ENCODE peak calls at places on chromosome 1, in eight cellular contexts. One of them, this sample, is unnamed.
A peak's percentile ranks its signal among the peaks of the same experiment; 100 is the strongest.

GRCh38 chr1:30842698-30843354 is 65.7 kb downstream of the SDC3 start:
- DNase-seq in esophagus squamous epithelium: no peak
- DNase-seq in HL-60: no peak
- DNase-seq in heart right ventricle: no peak
- DNase-seq in breast epithelium: no peak
- DNase-seq in upper lobe of right lung: no peak
- DNase-seq in foreskin fibroblast: peak; percentile 13
- DNase-seq in left ventricle myocardium inferior: no peak
- DNase-seq in this sample: no peak

GRCh38 chr1:93081716-93082115 is 2.6 kb downstream of the MTF2 start:
- DNase-seq in esophagus squamous epithelium: no peak
- DNase-seq in HL-60: peak; percentile 35
- DNase-seq in heart right ventricle: no peak
- DNase-seq in breast epithelium: no peak
- DNase-seq in upper lobe of right lung: no peak
- DNase-seq in foreskin fibroblast: peak; percentile 84
- DNase-seq in left ventricle myocardium inferior: no peak
- DNase-seq in this sample: peak; percentile 41

GRCh38 chr1:153688736-153689328 is 10.3 kb downstream of the NPR1 start:
- DNase-seq in esophagus squamous epithelium: no peak
- DNase-seq in HL-60: no peak
- DNase-seq in heart right ventricle: no peak
- DNase-seq in breast epithelium: no peak
- DNase-seq in upper lobe of right lung: no peak
- DNase-seq in foreskin fibroblast: no peak
- DNase-seq in left ventricle myocardium inferior: no peak
- DNase-seq in this sample: no peak

GRCh38 chr1:109341944-109342925 is 35.4 kb upstream of the MYBPHL start:
- DNase-seq in esophagus squamous epithelium: no peak
- DNase-seq in HL-60: no peak
- DNase-seq in heart right ventricle: peak; percentile 36
- DNase-seq in breast epithelium: no peak
- DNase-seq in upper lobe of right lung: no peak
- DNase-seq in foreskin fibroblast: no peak
- DNase-seq in left ventricle myocardium inferior: no peak
- DNase-seq in this sample: no peak

GRCh38 chr1:210093461-210093860 is 139.1 kb upstream of the SERTAD4 start:
- DNase-seq in esophagus squamous epithelium: no peak
- DNase-seq in HL-60: no peak
- DNase-seq in heart right ventricle: no peak
- DNase-seq in breast epithelium: no peak
- DNase-seq in upper lobe of right lung: no peak
- DNase-seq in foreskin fibroblast: no peak
- DNase-seq in left ventricle myocardium inferior: no peak
- DNase-seq in this sample: no peak

GRCh38 chr1:245183429-245183828 is 28.6 kb downstream of the KIF26B start:
- DNase-seq in esophagus squamous epithelium: no peak
- DNase-seq in HL-60: no peak
- DNase-seq in heart right ventricle: no peak
- DNase-seq in breast epithelium: no peak
- DNase-seq in upper lobe of right lung: no peak
- DNase-seq in foreskin fibroblast: no peak
- DNase-seq in left ventricle myocardium inferior: no peak
- DNase-seq in this sample: no peak

GRCh38 chr1:62285984-62286481 is 33.2 kb downstream of the KANK4 start:
- DNase-seq in esophagus squamous epithelium: no peak
- DNase-seq in HL-60: no peak
- DNase-seq in heart right ventricle: no peak
- DNase-seq in breast epithelium: no peak
- DNase-seq in upper lobe of right lung: no peak
- DNase-seq in foreskin fibroblast: no peak
- DNase-seq in left ventricle myocardium inferior: no peak
- DNase-seq in this sample: no peak

GRCh38 chr1:212699839-212700596 is at the start of gene BATF3:
- DNase-seq in esophagus squamous epithelium: no peak
- DNase-seq in HL-60: no peak
- DNase-seq in heart right ventricle: peak; percentile 61
- DNase-seq in breast epithelium: no peak
- DNase-seq in upper lobe of right lung: peak; percentile 85
- DNase-seq in foreskin fibroblast: peak; percentile 68
- DNase-seq in left ventricle myocardium inferior: peak; percentile 66
- DNase-seq in this sample: no peak

GRCh38 chr1:227999056-227999930 is 7.5 kb upstream of the WNT3A start:
- DNase-seq in esophagus squamous epithelium: no peak
- DNase-seq in HL-60: peak; percentile 88
- DNase-seq in heart right ventricle: peak; percentile 53
- DNase-seq in breast epithelium: peak; percentile 67
- DNase-seq in upper lobe of right lung: peak; percentile 85
- DNase-seq in foreskin fibroblast: peak; percentile 73
- DNase-seq in left ventricle myocardium inferior: peak; percentile 41
- DNase-seq in this sample: peak; percentile 25

GRCh38 chr1:24465638-24466037 is 37.0 kb upstream of the RCAN3 start:
- DNase-seq in esophagus squamous epithelium: no peak
- DNase-seq in HL-60: no peak
- DNase-seq in heart right ventricle: no peak
- DNase-seq in breast epithelium: no peak
- DNase-seq in upper lobe of right lung: no peak
- DNase-seq in foreskin fibroblast: no peak
- DNase-seq in left ventricle myocardium inferior: no peak
- DNase-seq in this sample: no peak

GRCh38 chr1:168504064-168504837 is 39.5 kb downstream of the XCL2 start:
- DNase-seq in esophagus squamous epithelium: no peak
- DNase-seq in HL-60: peak; percentile 98
- DNase-seq in heart right ventricle: no peak
- DNase-seq in breast epithelium: no peak
- DNase-seq in upper lobe of right lung: peak; percentile 73
- DNase-seq in foreskin fibroblast: peak; percentile 87
- DNase-seq in left ventricle myocardium inferior: no peak
- DNase-seq in this sample: no peak

GRCh38 chr1:172431721-172432192 is 11.3 kb downstream of the C1orf105 start:
- DNase-seq in esophagus squamous epithelium: no peak
- DNase-seq in HL-60: no peak
- DNase-seq in heart right ventricle: no peak
- DNase-seq in breast epithelium: peak; percentile 72
- DNase-seq in upper lobe of right lung: peak; percentile 77
- DNase-seq in foreskin fibroblast: no peak
- DNase-seq in left ventricle myocardium inferior: no peak
- DNase-seq in this sample: no peak

GRCh38 chr1:224175615-224176014 is 7.4 kb upstream of the DEGS1 start:
- DNase-seq in esophagus squamous epithelium: no peak
- DNase-seq in HL-60: peak; percentile 38
- DNase-seq in heart right ventricle: peak; percentile 21
- DNase-seq in breast epithelium: no peak
- DNase-seq in upper lobe of right lung: no peak
- DNase-seq in foreskin fibroblast: peak; percentile 53
- DNase-seq in left ventricle myocardium inferior: no peak
- DNase-seq in this sample: no peak

GRCh38 chr1:175040324-175040910 is 17.2 kb upstream of the MRPS14 start:
- DNase-seq in esophagus squamous epithelium: no peak
- DNase-seq in HL-60: no peak
- DNase-seq in heart right ventricle: no peak
- DNase-seq in breast epithelium: no peak
- DNase-seq in upper lobe of right lung: no peak
- DNase-seq in foreskin fibroblast: no peak
- DNase-seq in left ventricle myocardium inferior: no peak
- DNase-seq in this sample: no peak

GRCh38 chr1:52751589-52752306 is 25.5 kb downstream of the ZYG11B start:
- DNase-seq in esophagus squamous epithelium: no peak
- DNase-seq in HL-60: no peak
- DNase-seq in heart right ventricle: peak; percentile 47
- DNase-seq in breast epithelium: no peak
- DNase-seq in upper lobe of right lung: no peak
- DNase-seq in foreskin fibroblast: no peak
- DNase-seq in left ventricle myocardium inferior: no peak
- DNase-seq in this sample: no peak

GRCh38 chr1:116165572-116165971 is 54.4 kb downstream of the MAB21L3 start:
- DNase-seq in esophagus squamous epithelium: no peak
- DNase-seq in HL-60: no peak
- DNase-seq in heart right ventricle: no peak
- DNase-seq in breast epithelium: no peak
- DNase-seq in upper lobe of right lung: no peak
- DNase-seq in foreskin fibroblast: no peak
- DNase-seq in left ventricle myocardium inferior: peak; percentile 78
- DNase-seq in this sample: no peak

GRCh38 chr1:229843627-229844238 is 217.7 kb downstream of the URB2 start:
- DNase-seq in esophagus squamous epithelium: no peak
- DNase-seq in HL-60: no peak
- DNase-seq in heart right ventricle: peak; percentile 28
- DNase-seq in breast epithelium: no peak
- DNase-seq in upper lobe of right lung: no peak
- DNase-seq in foreskin fibroblast: peak; percentile 88
- DNase-seq in left ventricle myocardium inferior: peak; percentile 41
- DNase-seq in this sample: peak; percentile 37

GRCh38 chr1:25549273-25550154 is 6.1 kb downstream of the LDLRAP1 start:
- DNase-seq in esophagus squamous epithelium: no peak
- DNase-seq in HL-60: peak; percentile 94
- DNase-seq in heart right ventricle: peak; percentile 59
- DNase-seq in breast epithelium: no peak
- DNase-seq in upper lobe of right lung: peak; percentile 77
- DNase-seq in foreskin fibroblast: no peak
- DNase-seq in left ventricle myocardium inferior: peak; percentile 40
- DNase-seq in this sample: no peak

GRCh38 chr1:209222826-209223225 is 360.7 kb upstream of the CAMK1G start:
- DNase-seq in esophagus squamous epithelium: no peak
- DNase-seq in HL-60: no peak
- DNase-seq in heart right ventricle: no peak
- DNase-seq in breast epithelium: no peak
- DNase-seq in upper lobe of right lung: no peak
- DNase-seq in foreskin fibroblast: no peak
- DNase-seq in left ventricle myocardium inferior: no peak
- DNase-seq in this sample: no peak

GRCh38 chr1:7808253-7808844 is 24.3 kb downstream of the PER3 start:
- DNase-seq in esophagus squamous epithelium: no peak
- DNase-seq in HL-60: peak; percentile 4
- DNase-seq in heart right ventricle: no peak
- DNase-seq in breast epithelium: no peak
- DNase-seq in upper lobe of right lung: no peak
- DNase-seq in foreskin fibroblast: peak; percentile 48
- DNase-seq in left ventricle myocardium inferior: no peak
- DNase-seq in this sample: peak; percentile 10
- TF ChIP-seq CTCF in esophagus squamous epithelium: peak; percentile 35
- TF ChIP-seq CTCF in HL-60: peak; percentile 38
- TF ChIP-seq CTCF in heart right ventricle: no peak
- TF ChIP-seq CTCF in breast epithelium: no peak
- TF ChIP-seq CTCF in upper lobe of right lung: peak; percentile 54
- TF ChIP-seq CTCF in foreskin fibroblast: peak; percentile 25
- TF ChIP-seq CTCF in left ventricle myocardium inferior: peak; percentile 50
- TF ChIP-seq CTCF in this sample: peak; percentile 24

GRCh38 chr1:186983327-186983726 is 154.6 kb downstream of the PLA2G4A start:
- DNase-seq in esophagus squamous epithelium: no peak
- DNase-seq in HL-60: peak; percentile 85
- DNase-seq in heart right ventricle: no peak
- DNase-seq in breast epithelium: no peak
- DNase-seq in upper lobe of right lung: no peak
- DNase-seq in foreskin fibroblast: peak; percentile 73
- DNase-seq in left ventricle myocardium inferior: peak; percentile 20
- DNase-seq in this sample: no peak

GRCh38 chr1:186987065-186987464 is 158.3 kb downstream of the PLA2G4A start:
- DNase-seq in esophagus squamous epithelium: no peak
- DNase-seq in HL-60: no peak
- DNase-seq in heart right ventricle: no peak
- DNase-seq in breast epithelium: no peak
- DNase-seq in upper lobe of right lung: no peak
- DNase-seq in foreskin fibroblast: no peak
- DNase-seq in left ventricle myocardium inferior: no peak
- DNase-seq in this sample: no peak

GRCh38 chr1:186984959-186985358 is 156.2 kb downstream of the PLA2G4A start:
- DNase-seq in esophagus squamous epithelium: no peak
- DNase-seq in HL-60: no peak
- DNase-seq in heart right ventricle: no peak
- DNase-seq in breast epithelium: no peak
- DNase-seq in upper lobe of right lung: no peak
- DNase-seq in foreskin fibroblast: no peak
- DNase-seq in left ventricle myocardium inferior: no peak
- DNase-seq in this sample: no peak

GRCh38 chr1:186985889-186986491 is 157.2 kb downstream of the PLA2G4A start:
- DNase-seq in esophagus squamous epithelium: no peak
- DNase-seq in HL-60: peak; percentile 39
- DNase-seq in heart right ventricle: peak; percentile 10
- DNase-seq in breast epithelium: no peak
- DNase-seq in upper lobe of right lung: no peak
- DNase-seq in foreskin fibroblast: peak; percentile 77
- DNase-seq in left ventricle myocardium inferior: no peak
- DNase-seq in this sample: peak; percentile 49

DNA sequence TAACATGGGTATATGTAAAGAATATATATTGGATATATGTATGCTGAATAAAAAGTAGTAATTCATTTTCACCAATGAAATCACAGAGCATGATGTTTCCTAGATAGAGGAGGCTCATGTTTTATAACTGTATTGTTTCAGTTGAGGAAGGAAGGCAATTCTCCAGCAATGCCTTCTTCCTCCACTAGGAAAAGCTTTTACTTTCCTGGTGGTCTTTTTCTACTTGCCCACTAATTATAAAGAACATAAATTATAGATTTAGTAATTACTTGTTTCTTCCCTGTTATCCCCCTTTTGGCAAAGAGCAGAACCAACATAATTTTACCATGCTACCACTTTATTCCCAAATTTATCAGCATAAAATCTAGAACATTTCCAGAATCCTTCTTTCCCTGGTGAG is 159.0 kb downstream of the PLA2G4A start:
- DNase-seq in esophagus squamous epithelium: no peak
- DNase-seq in HL-60: no peak
- DNase-seq in heart right ventricle: no peak
- DNase-seq in breast epithelium: no peak
- DNase-seq in upper lobe of right lung: no peak
- DNase-seq in foreskin fibroblast: no peak
- DNase-seq in left ventricle myocardium inferior: no peak
- DNase-seq in this sample: no peak
- TF ChIP-seq CTCF in esophagus squamous epithelium: no peak
- TF ChIP-seq CTCF in HL-60: no peak
- TF ChIP-seq CTCF in heart right ventricle: no peak
- TF ChIP-seq CTCF in breast epithelium: no peak
- TF ChIP-seq CTCF in upper lobe of right lung: no peak
- TF ChIP-seq CTCF in foreskin fibroblast: peak; percentile 16
- TF ChIP-seq CTCF in left ventricle myocardium inferior: no peak
- TF ChIP-seq CTCF in this sample: no peak

GRCh38 chr1:247531937-247532336 is 4.3 kb downstream of the OR2C3 start:
- DNase-seq in esophagus squamous epithelium: no peak
- DNase-seq in HL-60: no peak
- DNase-seq in heart right ventricle: no peak
- DNase-seq in breast epithelium: no peak
- DNase-seq in upper lobe of right lung: no peak
- DNase-seq in foreskin fibroblast: no peak
- DNase-seq in left ventricle myocardium inferior: no peak
- DNase-seq in this sample: no peak
- TF ChIP-seq CTCF in esophagus squamous epithelium: no peak
- TF ChIP-seq CTCF in HL-60: no peak
- TF ChIP-seq CTCF in heart right ventricle: no peak
- TF ChIP-seq CTCF in breast epithelium: no peak
- TF ChIP-seq CTCF in upper lobe of right lung: no peak
- TF ChIP-seq CTCF in foreskin fibroblast: no peak
- TF ChIP-seq CTCF in left ventricle myocardium inferior: no peak
- TF ChIP-seq CTCF in this sample: no peak

DNA sequence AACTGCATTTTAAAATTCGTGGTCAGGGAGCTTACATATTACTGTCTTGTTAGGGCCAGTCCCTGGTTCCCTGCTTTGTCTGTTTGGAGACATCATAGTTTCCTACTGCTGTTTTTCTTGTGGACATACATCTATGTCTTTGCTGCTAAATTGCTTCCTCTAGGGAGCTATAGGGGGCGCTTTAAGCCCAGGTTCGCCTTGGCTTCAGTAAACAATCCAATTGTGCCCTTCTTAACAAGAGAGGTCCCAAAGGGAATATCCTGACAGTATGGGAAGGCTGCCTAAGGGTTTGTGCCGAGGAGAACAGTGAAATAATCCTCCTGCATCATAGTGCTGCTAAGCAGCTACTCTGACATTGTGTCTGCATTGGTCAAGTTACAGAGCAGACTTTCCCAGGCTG is 112.5 kb downstream of the USH2A start:
- DNase-seq in esophagus squamous epithelium: no peak
- DNase-seq in HL-60: no peak
- DNase-seq in heart right ventricle: peak; percentile 7
- DNase-seq in breast epithelium: no peak
- DNase-seq in upper lobe of right lung: no peak
- DNase-seq in foreskin fibroblast: peak; percentile 55
- DNase-seq in left ventricle myocardium inferior: no peak
- DNase-seq in this sample: peak; percentile 12
- TF ChIP-seq CTCF in esophagus squamous epithelium: no peak
- TF ChIP-seq CTCF in HL-60: no peak
- TF ChIP-seq CTCF in heart right ventricle: no peak
- TF ChIP-seq CTCF in breast epithelium: no peak
- TF ChIP-seq CTCF in upper lobe of right lung: peak; percentile 36
- TF ChIP-seq CTCF in foreskin fibroblast: peak; percentile 63
- TF ChIP-seq CTCF in left ventricle myocardium inferior: peak; percentile 57
- TF ChIP-seq CTCF in this sample: peak; percentile 71

This sample was measured in HFF-Myc.